ENCODE peak calls at places on chromosome 11, in seven cellular contexts. H, M, A, P, Z, F and Q are unnamed samples.
A peak's percentile ranks its signal among the peaks of the same experiment; 100 is the strongest.

GRCh38 chr11:78731008-78731407 is 156.3 kb upstream of the NARS2 start:
- DNase-seq in M (no peak), F (no peak), H (no peak), A (no peak), Z (no peak), P (no peak), Q (no peak)

GRCh38 chr11:72584293-72584921 is 89.8 kb downstream of the PDE2A start:
- DNase-seq in H (peak; percentile 42), M (no peak), F (no peak), Z (peak; percentile 36), A (no peak), P (peak; percentile 59), Q (no peak)

GRCh38 chr11:69508974-69509373 is 27.5 kb downstream of the LINC01488 start:
- DNase-seq in H (no peak), M (no peak), P (no peak), A (no peak), F (no peak), Z (no peak), Q (no peak)

GRCh38 chr11:124798991-124799383 is 1.2 kb downstream of the MSANTD2 start:
- DNase-seq in F (peak; percentile 38), P (no peak), M (peak; percentile 63), H (no peak), Z (peak; percentile 24), A (peak; percentile 28), Q (no peak)

GRCh38 chr11:9330387-9331384 is 16.3 kb upstream of the TMEM41B start:
- DNase-seq in A (peak; percentile 23), H (no peak), F (no peak), P (no peak), Z (no peak), M (peak; percentile 89), Q (no peak)

GRCh38 chr11:78946945-78947914 is 372.6 kb upstream of the NARS2 start:
- DNase-seq in P (no peak), M (no peak), F (no peak), H (no peak), A (peak; percentile 79), Z (no peak), Q (no peak)

GRCh38 chr11:120125005-120125404 is 12.9 kb downstream of the TRIM29 start:
- DNase-seq in A (no peak), P (no peak), Z (no peak), M (peak; percentile 64), F (no peak), H (no peak), Q (no peak)

GRCh38 chr11:13012037-13012693 is 3.0 kb downstream of the RASSF10 start:
- DNase-seq in Z (peak; percentile 8), P (no peak), F (no peak), A (no peak), H (no peak), M (no peak), Q (no peak)

GRCh38 chr11:65446446-65447277 is 24.1 kb downstream of the NEAT1 start:
- DNase-seq in P (no peak), H (no peak), A (no peak), F (no peak), M (peak; percentile 53), Z (no peak), Q (no peak)

GRCh38 chr11:34050967-34051348 is 573 bp upstream of the CAPRIN1 start:
- DNase-seq in P (no peak), M (no peak), F (no peak), Z (no peak), A (no peak), H (no peak), Q (no peak)

GRCh38 chr11:87878373-87878779 is 296.9 kb downstream of the RAB38 start:
- DNase-seq in H (no peak), M (no peak), F (peak; percentile 32), P (no peak), A (peak; percentile 19), Z (peak; percentile 9), Q (no peak)

GRCh38 chr11:55701429-55701828 is 39.4 kb downstream of the OR4C6 start:
- DNase-seq in A (no peak), Z (no peak), F (no peak), M (no peak), P (no peak), H (no peak), Q (no peak)

GRCh38 chr11:6653656-6654055 is 2.0 kb downstream of the DCHS1 start:
- DNase-seq in M (no peak), F (no peak), H (no peak), A (no peak), Z (no peak), P (no peak), Q (no peak)

GRCh38 chr11:70713988-70714665 is 315.8 kb downstream of the CTTN start:
- DNase-seq in A (no peak), P (no peak), Z (peak; percentile 22), H (no peak), M (no peak), F (no peak), Q (no peak)

GRCh38 chr11:134036484-134037092 is 32.3 kb upstream of the JAM3 start:
- DNase-seq in F (no peak), H (peak; percentile 17), A (no peak), M (no peak), Z (no peak), P (peak; percentile 28), Q (no peak)

GRCh38 chr11:2744166-2744565 is 44.4 kb upstream of the KCNQ1OT1 start:
- DNase-seq in Z (no peak), M (no peak), P (no peak), H (no peak), A (no peak), F (no peak), Q (no peak)

GRCh38 chr11:129109701-129110100 is 82.4 kb downstream of the ARHGAP32 start:
- DNase-seq in F (no peak), P (no peak), A (no peak), Z (no peak), H (no peak), M (no peak), Q (no peak)

GRCh38 chr11:131692151-131692550 is 321.7 kb downstream of the NTM start:
- DNase-seq in H (no peak), M (no peak), F (no peak), A (no peak), Z (no peak), P (no peak), Q (no peak)

GRCh38 chr11:126927628-126928027 is 72.9 kb downstream of the KIRREL3 start:
- DNase-seq in M (peak; percentile 5), F (no peak), P (no peak), H (no peak), Z (no peak), A (no peak), Q (no peak)

GRCh38 chr11:105719073-105719846 is 109.4 kb downstream of the GRIA4 start:
- DNase-seq in P (no peak), Z (no peak), M (peak; percentile 75), H (no peak), A (peak; percentile 11), F (peak; percentile 8), Q (no peak)

GRCh38 chr11:113632981-113633380 is 73.1 kb downstream of the TMPRSS5 start:
- DNase-seq in Z (no peak), H (no peak), F (no peak), M (peak; percentile 4), P (no peak), A (no peak), Q (no peak)

GRCh38 chr11:118522571-118523072 is 4.7 kb upstream of the TTC36 start:
- DNase-seq in P (no peak), M (peak; percentile 20), H (no peak), A (no peak), F (peak; percentile 81), Z (peak; percentile 32), Q (no peak)